ENCODE peak calls at places on chromosomes 6 and 20, in seven cellular contexts. One of them, this sample, is unnamed.

GRCh38 chr20:5634894-5635293 is 115.3 kb upstream of the SHLD1 start:
- DNase-seq in effector CD8-positive, alpha-beta T cell: no peak
- DNase-seq in mucosa of gallbladder: no peak
- DNase-seq in GM23248: no peak
- DNase-seq in stimulated activated CD8-positive, alpha-beta memory T cell treated with anti-CD3 and anti-CD28 coated beads, Interleukin-7, amount 100 ng/mL, for 24 hours: no peak
- DNase-seq in GM12865: no peak
- DNase-seq in fibroblast of the conjunctiva: no peak
- DNase-seq in this sample: no peak

GRCh38 chr20:21156266-21156665 is 30.4 kb downstream of the KIZ start:
- DNase-seq in effector CD8-positive, alpha-beta T cell: no peak
- DNase-seq in mucosa of gallbladder: no peak
- DNase-seq in GM23248: peak
- DNase-seq in stimulated activated CD8-positive, alpha-beta memory T cell treated with anti-CD3 and anti-CD28 coated beads, Interleukin-7, amount 100 ng/mL, for 24 hours: no peak
- DNase-seq in GM12865: no peak
- DNase-seq in fibroblast of the conjunctiva: no peak
- DNase-seq in this sample: no peak

GRCh38 chr6:120108061-120108795 is 758.7 kb upstream of the MAN1A1 start:
- DNase-seq in effector CD8-positive, alpha-beta T cell: no peak
- DNase-seq in mucosa of gallbladder: no peak
- DNase-seq in GM23248: no peak
- DNase-seq in stimulated activated CD8-positive, alpha-beta memory T cell treated with anti-CD3 and anti-CD28 coated beads, Interleukin-7, amount 100 ng/mL, for 24 hours: no peak
- DNase-seq in GM12865: no peak
- DNase-seq in fibroblast of the conjunctiva: no peak
- DNase-seq in this sample: no peak

GRCh38 chr6:7264041-7264440 is 49.0 kb downstream of the SSR1 start:
- DNase-seq in effector CD8-positive, alpha-beta T cell: no peak
- DNase-seq in mucosa of gallbladder: no peak
- DNase-seq in GM23248: no peak
- DNase-seq in stimulated activated CD8-positive, alpha-beta memory T cell treated with anti-CD3 and anti-CD28 coated beads, Interleukin-7, amount 100 ng/mL, for 24 hours: no peak
- DNase-seq in GM12865: no peak
- DNase-seq in fibroblast of the conjunctiva: no peak
- DNase-seq in this sample: no peak

GRCh38 chr20:853406-853996 is 20.0 kb downstream of the FAM110A start:
- DNase-seq in effector CD8-positive, alpha-beta T cell: no peak
- DNase-seq in mucosa of gallbladder: no peak
- DNase-seq in GM23248: no peak
- DNase-seq in stimulated activated CD8-positive, alpha-beta memory T cell treated with anti-CD3 and anti-CD28 coated beads, Interleukin-7, amount 100 ng/mL, for 24 hours: no peak
- DNase-seq in GM12865: no peak
- DNase-seq in fibroblast of the conjunctiva: no peak
- DNase-seq in this sample: no peak

GRCh38 chr6:27059621-27060425 is 187.7 kb upstream of the PRSS16 start:
- DNase-seq in effector CD8-positive, alpha-beta T cell: no peak
- DNase-seq in mucosa of gallbladder: no peak
- DNase-seq in GM23248: no peak
- DNase-seq in stimulated activated CD8-positive, alpha-beta memory T cell treated with anti-CD3 and anti-CD28 coated beads, Interleukin-7, amount 100 ng/mL, for 24 hours: no peak
- DNase-seq in GM12865: no peak
- DNase-seq in fibroblast of the conjunctiva: no peak
- DNase-seq in this sample: peak

GRCh38 chr20:25512709-25513108 is 72.6 kb downstream of the NINL start:
- DNase-seq in effector CD8-positive, alpha-beta T cell: no peak
- DNase-seq in mucosa of gallbladder: no peak
- DNase-seq in GM23248: no peak
- DNase-seq in stimulated activated CD8-positive, alpha-beta memory T cell treated with anti-CD3 and anti-CD28 coated beads, Interleukin-7, amount 100 ng/mL, for 24 hours: no peak
- DNase-seq in GM12865: no peak
- DNase-seq in fibroblast of the conjunctiva: no peak
- DNase-seq in this sample: no peak

GRCh38 chr6:43076093-43076927 is at the start of gene PTK7:
- DNase-seq in effector CD8-positive, alpha-beta T cell: no peak
- DNase-seq in mucosa of gallbladder: peak
- DNase-seq in GM23248: peak
- DNase-seq in stimulated activated CD8-positive, alpha-beta memory T cell treated with anti-CD3 and anti-CD28 coated beads, Interleukin-7, amount 100 ng/mL, for 24 hours: no peak
- DNase-seq in GM12865: no peak
- DNase-seq in fibroblast of the conjunctiva: no peak
- DNase-seq in this sample: peak

GRCh38 chr20:61127311-61128044 is 124.6 kb upstream of the CDH4 start:
- DNase-seq in effector CD8-positive, alpha-beta T cell: no peak
- DNase-seq in mucosa of gallbladder: no peak
- DNase-seq in GM23248: peak
- DNase-seq in stimulated activated CD8-positive, alpha-beta memory T cell treated with anti-CD3 and anti-CD28 coated beads, Interleukin-7, amount 100 ng/mL, for 24 hours: no peak
- DNase-seq in GM12865: no peak
- DNase-seq in fibroblast of the conjunctiva: peak
- DNase-seq in this sample: no peak

GRCh38 chr6:18359237-18359885 is 27.8 kb upstream of the RNF144B start:
- DNase-seq in effector CD8-positive, alpha-beta T cell: no peak
- DNase-seq in mucosa of gallbladder: no peak
- DNase-seq in GM23248: no peak
- DNase-seq in stimulated activated CD8-positive, alpha-beta memory T cell treated with anti-CD3 and anti-CD28 coated beads, Interleukin-7, amount 100 ng/mL, for 24 hours: no peak
- DNase-seq in GM12865: peak
- DNase-seq in fibroblast of the conjunctiva: no peak
- DNase-seq in this sample: no peak

GRCh38 chr20:54377992-54378773 is 97.2 kb upstream of the DOK5 start:
- DNase-seq in effector CD8-positive, alpha-beta T cell: no peak
- DNase-seq in mucosa of gallbladder: no peak
- DNase-seq in GM23248: no peak
- DNase-seq in stimulated activated CD8-positive, alpha-beta memory T cell treated with anti-CD3 and anti-CD28 coated beads, Interleukin-7, amount 100 ng/mL, for 24 hours: no peak
- DNase-seq in GM12865: no peak
- DNase-seq in fibroblast of the conjunctiva: no peak
- DNase-seq in this sample: no peak

GRCh38 chr6:32854376-32855178 is 585 bp downstream of the PSMB9 start:
- DNase-seq in effector CD8-positive, alpha-beta T cell: peak
- DNase-seq in mucosa of gallbladder: peak
- DNase-seq in GM23248: peak
- DNase-seq in stimulated activated CD8-positive, alpha-beta memory T cell treated with anti-CD3 and anti-CD28 coated beads, Interleukin-7, amount 100 ng/mL, for 24 hours: no peak
- DNase-seq in GM12865: peak
- DNase-seq in fibroblast of the conjunctiva: no peak
- DNase-seq in this sample: no peak

GRCh38 chr20:41149679-41150131 is 12.4 kb downstream of the PLCG1 start:
- DNase-seq in effector CD8-positive, alpha-beta T cell: no peak
- DNase-seq in mucosa of gallbladder: no peak
- DNase-seq in GM23248: peak
- DNase-seq in stimulated activated CD8-positive, alpha-beta memory T cell treated with anti-CD3 and anti-CD28 coated beads, Interleukin-7, amount 100 ng/mL, for 24 hours: no peak
- DNase-seq in GM12865: no peak
- DNase-seq in fibroblast of the conjunctiva: no peak
- DNase-seq in this sample: no peak

GRCh38 chr6:148523551-148523950 is 180.9 kb downstream of the SASH1 start:
- DNase-seq in effector CD8-positive, alpha-beta T cell: no peak
- DNase-seq in mucosa of gallbladder: no peak
- DNase-seq in GM23248: peak
- DNase-seq in stimulated activated CD8-positive, alpha-beta memory T cell treated with anti-CD3 and anti-CD28 coated beads, Interleukin-7, amount 100 ng/mL, for 24 hours: no peak
- DNase-seq in GM12865: no peak
- DNase-seq in fibroblast of the conjunctiva: no peak
- DNase-seq in this sample: no peak

GRCh38 chr6:130896249-130896648 is 69.0 kb downstream of the SMLR1 start:
- DNase-seq in effector CD8-positive, alpha-beta T cell: no peak
- DNase-seq in mucosa of gallbladder: no peak
- DNase-seq in GM23248: peak
- DNase-seq in stimulated activated CD8-positive, alpha-beta memory T cell treated with anti-CD3 and anti-CD28 coated beads, Interleukin-7, amount 100 ng/mL, for 24 hours: no peak
- DNase-seq in GM12865: no peak
- DNase-seq in fibroblast of the conjunctiva: no peak
- DNase-seq in this sample: no peak

GRCh38 chr6:30990422-30991086 is 7.0 kb downstream of the MUC21 start:
- DNase-seq in effector CD8-positive, alpha-beta T cell: no peak
- DNase-seq in mucosa of gallbladder: no peak
- DNase-seq in GM23248: no peak
- DNase-seq in stimulated activated CD8-positive, alpha-beta memory T cell treated with anti-CD3 and anti-CD28 coated beads, Interleukin-7, amount 100 ng/mL, for 24 hours: no peak
- DNase-seq in GM12865: peak
- DNase-seq in fibroblast of the conjunctiva: no peak
- DNase-seq in this sample: no peak

GRCh38 chr6:151303231-151303630 is 63.5 kb downstream of the AKAP12 start:
- DNase-seq in effector CD8-positive, alpha-beta T cell: no peak
- DNase-seq in mucosa of gallbladder: no peak
- DNase-seq in GM23248: no peak
- DNase-seq in stimulated activated CD8-positive, alpha-beta memory T cell treated with anti-CD3 and anti-CD28 coated beads, Interleukin-7, amount 100 ng/mL, for 24 hours: no peak
- DNase-seq in GM12865: no peak
- DNase-seq in fibroblast of the conjunctiva: no peak
- DNase-seq in this sample: no peak

GRCh38 chr20:2767768-2768631 is 32.4 kb downstream of the CPXM1 start:
- DNase-seq in effector CD8-positive, alpha-beta T cell: no peak
- DNase-seq in mucosa of gallbladder: peak
- DNase-seq in GM23248: peak
- DNase-seq in stimulated activated CD8-positive, alpha-beta memory T cell treated with anti-CD3 and anti-CD28 coated beads, Interleukin-7, amount 100 ng/mL, for 24 hours: no peak
- DNase-seq in GM12865: no peak
- DNase-seq in fibroblast of the conjunctiva: no peak
- DNase-seq in this sample: no peak

GRCh38 chr20:57438552-57438951 is 47.4 kb downstream of the RBM38 start:
- DNase-seq in effector CD8-positive, alpha-beta T cell: no peak
- DNase-seq in mucosa of gallbladder: no peak
- DNase-seq in GM23248: no peak
- DNase-seq in stimulated activated CD8-positive, alpha-beta memory T cell treated with anti-CD3 and anti-CD28 coated beads, Interleukin-7, amount 100 ng/mL, for 24 hours: no peak
- DNase-seq in GM12865: no peak
- DNase-seq in fibroblast of the conjunctiva: no peak
- DNase-seq in this sample: no peak

GRCh38 chr20:33677991-33678431 is 3.8 kb upstream of the NECAB3 start:
- DNase-seq in effector CD8-positive, alpha-beta T cell: no peak
- DNase-seq in mucosa of gallbladder: no peak
- DNase-seq in GM23248: no peak
- DNase-seq in stimulated activated CD8-positive, alpha-beta memory T cell treated with anti-CD3 and anti-CD28 coated beads, Interleukin-7, amount 100 ng/mL, for 24 hours: no peak
- DNase-seq in GM12865: no peak
- DNase-seq in fibroblast of the conjunctiva: no peak
- DNase-seq in this sample: no peak

GRCh38 chr6:108968746-108969316 is 120.6 kb downstream of the ARMC2 start:
- DNase-seq in effector CD8-positive, alpha-beta T cell: no peak
- DNase-seq in mucosa of gallbladder: no peak
- DNase-seq in GM23248: no peak
- DNase-seq in stimulated activated CD8-positive, alpha-beta memory T cell treated with anti-CD3 and anti-CD28 coated beads, Interleukin-7, amount 100 ng/mL, for 24 hours: no peak
- DNase-seq in GM12865: no peak
- DNase-seq in fibroblast of the conjunctiva: no peak
- DNase-seq in this sample: no peak

GRCh38 chr20:63054695-63055240 is 48.0 kb upstream of the BHLHE23 start:
- DNase-seq in effector CD8-positive, alpha-beta T cell: no peak
- DNase-seq in mucosa of gallbladder: no peak
- DNase-seq in GM23248: no peak
- DNase-seq in stimulated activated CD8-positive, alpha-beta memory T cell treated with anti-CD3 and anti-CD28 coated beads, Interleukin-7, amount 100 ng/mL, for 24 hours: no peak
- DNase-seq in GM12865: no peak
- DNase-seq in fibroblast of the conjunctiva: no peak
- DNase-seq in this sample: no peak

GRCh38 chr6:42313941-42314570 is 96.4 kb upstream of the MRPS10 start:
- DNase-seq in effector CD8-positive, alpha-beta T cell: no peak
- DNase-seq in mucosa of gallbladder: no peak
- DNase-seq in GM23248: peak
- DNase-seq in stimulated activated CD8-positive, alpha-beta memory T cell treated with anti-CD3 and anti-CD28 coated beads, Interleukin-7, amount 100 ng/mL, for 24 hours: no peak
- DNase-seq in GM12865: no peak
- DNase-seq in fibroblast of the conjunctiva: no peak
- DNase-seq in this sample: no peak

GRCh38 chr6:90780141-90780540 is 193.3 kb upstream of the MAP3K7 start:
- DNase-seq in effector CD8-positive, alpha-beta T cell: no peak
- DNase-seq in mucosa of gallbladder: no peak
- DNase-seq in GM23248: no peak
- DNase-seq in stimulated activated CD8-positive, alpha-beta memory T cell treated with anti-CD3 and anti-CD28 coated beads, Interleukin-7, amount 100 ng/mL, for 24 hours: no peak
- DNase-seq in GM12865: no peak
- DNase-seq in fibroblast of the conjunctiva: no peak
- DNase-seq in this sample: no peak

GRCh38 chr6:158531566-158531965 is 28.3 kb upstream of the TMEM181 start:
- DNase-seq in effector CD8-positive, alpha-beta T cell: no peak
- DNase-seq in mucosa of gallbladder: no peak
- DNase-seq in GM23248: no peak
- DNase-seq in stimulated activated CD8-positive, alpha-beta memory T cell treated with anti-CD3 and anti-CD28 coated beads, Interleukin-7, amount 100 ng/mL, for 24 hours: no peak
- DNase-seq in GM12865: no peak
- DNase-seq in fibroblast of the conjunctiva: no peak
- DNase-seq in this sample: no peak

GRCh38 chr20:57078101-57078500 is 188.3 kb downstream of the BMP7 start:
- DNase-seq in effector CD8-positive, alpha-beta T cell: no peak
- DNase-seq in mucosa of gallbladder: no peak
- DNase-seq in GM23248: no peak
- DNase-seq in stimulated activated CD8-positive, alpha-beta memory T cell treated with anti-CD3 and anti-CD28 coated beads, Interleukin-7, amount 100 ng/mL, for 24 hours: no peak
- DNase-seq in GM12865: no peak
- DNase-seq in fibroblast of the conjunctiva: no peak
- DNase-seq in this sample: no peak

GRCh38 chr6:154112181-154112809 is 73.3 kb downstream of the OPRM1 start:
- DNase-seq in effector CD8-positive, alpha-beta T cell: no peak
- DNase-seq in mucosa of gallbladder: no peak
- DNase-seq in GM23248: peak
- DNase-seq in stimulated activated CD8-positive, alpha-beta memory T cell treated with anti-CD3 and anti-CD28 coated beads, Interleukin-7, amount 100 ng/mL, for 24 hours: no peak
- DNase-seq in GM12865: no peak
- DNase-seq in fibroblast of the conjunctiva: no peak
- DNase-seq in this sample: no peak